ENCODE peak calls at places on chromosome 12, in eight cellular contexts. M is AG09309, I is pancreas, Z is fibroblast of villous mesenchyme, J is breast epithelium, B is mammary epithelial cell, L is colonic mucosa, X is left ventricle myocardium inferior. P is an unnamed sample.

GRCh38 chr12:117692512-117692911 is 276.3 kb downstream of the KSR2 start:
- DNase-seq in M (no peak), I (no peak), Z (no peak), J (no peak), B (no peak), L (no peak), X (no peak), P (no peak)

GRCh38 chr12:109140560-109140959 is 24.2 kb downstream of the ACACB start:
- DNase-seq in M (no peak), I (no peak), Z (no peak), J (no peak), B (no peak), L (no peak), X (no peak), P (no peak)

GRCh38 chr12:130764073-130764472 is 48.0 kb upstream of the RIMBP2 start:
- DNase-seq in M (no peak), I (no peak), Z (peak; percentile 39), J (no peak), B (peak; percentile 12), L (no peak), X (no peak), P (peak; percentile 4)

GRCh38 chr12:123022846-123023245 is 42.4 kb downstream of the ARL6IP4 start:
- DNase-seq in M (no peak), I (no peak), Z (no peak), J (no peak), B (no peak), L (no peak), X (no peak), P (no peak)

GRCh38 chr12:94152292-94153083 is 4.1 kb downstream of the PLXNC1 start:
- DNase-seq in M (no peak), I (no peak), Z (no peak), J (no peak), B (no peak), L (no peak), X (no peak), P (no peak)

GRCh38 chr12:59650594-59651229 is 54.9 kb downstream of the SLC16A7 start:
- DNase-seq in M (no peak), I (peak; percentile 32), Z (no peak), J (no peak), B (no peak), L (no peak), X (no peak), P (no peak)

GRCh38 chr12:79298511-79298910 is 392.3 kb downstream of the PAWR start:
- DNase-seq in M (no peak), I (no peak), Z (no peak), J (no peak), B (no peak), L (no peak), X (no peak), P (no peak)

GRCh38 chr12:74985293-74985985 is 224.2 kb downstream of the KCNC2 start:
- DNase-seq in M (no peak), I (no peak), Z (no peak), J (no peak), B (no peak), L (no peak), X (no peak), P (no peak)

GRCh38 chr12:100017056-100017455 is 32.3 kb upstream of the ANKS1B start:
- DNase-seq in M (no peak), I (no peak), Z (no peak), J (no peak), B (peak; percentile 81), L (no peak), X (no peak), P (peak; percentile 62)

GRCh38 chr12:94762259-94762942 is 112.0 kb upstream of the TMCC3 start:
- DNase-seq in M (no peak), I (no peak), Z (peak; percentile 50), J (no peak), B (peak; percentile 59), L (no peak), X (no peak), P (peak; percentile 96)

GRCh38 chr12:3630621-3631271 is 122.2 kb downstream of the CRACR2A start:
- DNase-seq in M (no peak), I (no peak), Z (no peak), J (no peak), B (no peak), L (no peak), X (no peak), P (no peak)

GRCh38 chr12:21476949-21477348 is 24.5 kb downstream of the RECQL start:
- DNase-seq in M (peak; percentile 25), I (no peak), Z (peak; percentile 13), J (no peak), B (peak; percentile 24), L (no peak), X (no peak), P (peak; percentile 54)

GRCh38 chr12:107435520-107435919 is 250.1 kb upstream of the PWP1 start:
- DNase-seq in M (no peak), I (no peak), Z (no peak), J (no peak), B (no peak), L (no peak), X (no peak), P (no peak)

GRCh38 chr12:127912266-127912665 is 354.7 kb upstream of the TMEM132C start:
- DNase-seq in M (no peak), I (no peak), Z (no peak), J (no peak), B (no peak), L (no peak), X (no peak), P (no peak)

GRCh38 chr12:30437616-30438015 is 258.1 kb downstream of the IPO8 start:
- DNase-seq in M (no peak), I (no peak), Z (peak; percentile 96), J (no peak), B (no peak), L (no peak), X (no peak), P (no peak)

GRCh38 chr12:110107369-110108281 is 16.5 kb upstream of the IFT81 start:
- DNase-seq in M (peak; percentile 88), I (peak; percentile 33), Z (peak; percentile 85), J (peak; percentile 48), B (peak; percentile 71), L (no peak), X (peak; percentile 20), P (peak; percentile 83)

GRCh38 chr12:113232787-113233585 is 11.7 kb downstream of the TPCN1 start:
- DNase-seq in M (no peak), I (no peak), Z (no peak), J (no peak), B (no peak), L (no peak), X (peak; percentile 52), P (no peak)

GRCh38 chr12:20194171-20194570 is 174.2 kb upstream of the PDE3A start:
- DNase-seq in M (peak; percentile 23), I (no peak), Z (peak; percentile 52), J (no peak), B (no peak), L (no peak), X (no peak), P (peak; percentile 5)

DNA sequence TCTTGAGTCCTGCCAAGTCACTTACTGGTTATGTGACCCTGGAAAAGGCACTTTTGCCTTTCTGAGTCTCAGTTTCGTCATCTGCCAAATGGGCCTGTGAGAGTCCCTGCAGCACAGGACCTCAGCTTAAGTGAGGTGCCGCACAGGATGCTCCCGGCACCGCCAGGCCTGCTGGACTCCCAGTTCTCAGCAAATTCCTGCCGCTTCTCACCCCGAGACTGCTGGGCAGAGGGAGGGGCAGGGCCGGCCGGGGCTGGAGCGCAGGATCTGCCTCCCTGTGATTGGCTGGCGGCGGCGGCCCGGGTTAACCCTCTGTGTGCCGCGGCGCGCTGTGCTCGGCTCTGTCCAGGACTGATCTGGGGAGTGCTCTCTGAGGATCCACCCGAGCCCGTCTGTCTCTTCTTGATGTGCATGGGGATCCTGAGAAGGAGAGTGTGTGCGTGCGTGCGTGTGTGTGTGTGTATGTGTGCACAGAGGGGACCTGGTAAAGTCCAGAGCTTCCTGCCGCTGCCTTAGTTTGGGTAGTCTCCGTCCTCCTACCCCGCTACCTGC is 8.6 kb downstream of the SETD1B start:
- DNase-seq in M (no peak), I (peak; percentile 79), Z (peak; percentile 84), J (no peak), B (peak; percentile 61), L (peak; percentile 85), X (peak; percentile 83), P (no peak)
- TF ChIP-seq CTCF in M (no peak), I (peak; percentile 7), Z (no peak), J (no peak), B (no peak), L (peak; percentile 7), X (peak; percentile 53), P (no peak)

DNA sequence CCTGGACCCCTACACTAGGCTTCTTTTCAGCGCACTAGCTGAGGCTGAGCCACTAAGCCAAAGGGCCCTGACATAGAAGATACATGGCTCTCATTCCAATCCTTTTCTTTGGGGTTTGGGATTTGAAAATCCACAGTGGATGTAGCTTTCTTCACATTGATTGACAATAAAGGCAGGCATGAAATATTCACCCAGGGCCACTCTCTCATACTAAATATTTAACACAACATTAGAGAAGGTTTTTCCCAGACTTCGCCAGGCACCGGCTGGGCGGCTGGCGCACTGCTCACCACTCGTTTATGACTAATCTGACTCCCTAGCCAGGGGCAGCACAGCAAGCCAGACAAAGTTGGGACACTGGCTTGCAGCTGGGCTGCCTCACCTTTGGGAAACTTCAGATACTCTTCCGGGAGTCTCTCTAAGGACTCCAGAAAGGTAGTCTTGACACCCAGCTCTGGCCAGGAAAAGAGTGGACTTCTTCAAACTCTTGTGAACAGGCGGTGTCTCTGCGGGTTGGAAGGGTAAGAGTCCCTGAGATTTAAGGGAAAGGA is 699 bp upstream of the HOXC11 start:
- DNase-seq in M (no peak), I (no peak), Z (no peak), J (no peak), B (peak; percentile 87), L (no peak), X (no peak), P (peak; percentile 4)
- H3K4me3 ChIP-seq in M (peak overlapping the region; percentile 52), I (no peak overlapping the region), Z (peak overlapping the region; percentile 61), J (peak overlapping the region; percentile 46), B (no peak overlapping the region), L (no peak overlapping the region), X (no peak overlapping the region), P (no peak overlapping the region)

DNA sequence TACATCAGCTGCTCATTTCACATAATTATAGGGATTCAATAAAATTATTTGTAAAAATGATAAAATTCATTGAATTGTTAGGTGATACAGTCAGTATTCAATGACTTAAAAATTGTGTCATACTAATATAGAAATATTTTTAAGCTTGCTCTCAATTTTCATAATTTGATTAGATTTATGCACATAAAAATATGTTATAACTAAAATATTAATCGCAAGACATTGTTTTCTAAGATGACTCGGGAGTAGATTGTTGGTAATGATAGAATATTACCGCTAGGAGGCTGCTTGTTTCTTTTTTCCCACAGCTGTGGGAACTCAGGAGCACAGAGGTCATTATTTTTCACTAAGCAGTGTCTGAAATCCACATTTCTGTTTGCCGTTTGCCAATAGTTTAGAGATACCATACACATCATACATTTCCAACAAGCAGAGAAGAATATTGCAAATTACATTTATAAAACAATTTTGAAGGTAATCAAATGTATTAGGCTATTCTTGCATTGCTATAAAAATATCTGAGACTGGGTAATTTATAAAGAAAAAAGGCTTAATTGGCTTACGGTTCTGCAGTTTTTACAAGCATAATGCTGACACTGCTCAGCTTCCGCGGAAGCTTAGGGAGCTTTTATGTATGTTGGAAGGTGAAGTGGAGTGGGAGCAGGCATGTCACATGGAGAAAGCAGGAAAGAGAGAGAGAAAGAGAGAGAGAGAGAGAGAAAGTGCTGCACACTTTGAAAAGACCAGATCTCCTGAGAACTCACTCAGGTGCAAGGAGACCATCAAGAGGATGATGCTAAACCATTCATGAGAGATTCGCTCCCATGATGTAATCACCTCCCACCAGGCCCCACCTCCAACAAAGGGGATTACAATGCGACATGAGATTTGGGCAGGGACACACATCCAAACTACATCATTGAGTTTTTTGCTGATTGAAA is 9.2 kb downstream of the CD69 start:
- DNase-seq in M (no peak), I (no peak), Z (peak; percentile 40), J (no peak), B (peak; percentile 11), L (no peak), X (no peak), P (peak; percentile 20)
- TF ChIP-seq CTCF in M (peak; percentile 41), I (peak; percentile 22), Z (peak; percentile 49), J (peak; percentile 37), B (peak; percentile 48), L (no peak), X (no peak), P (peak; percentile 43)

GRCh38 chr12:104682790-104683279 is 226.1 kb downstream of the CHST11 start:
- DNase-seq in M (no peak), I (no peak), Z (no peak), J (no peak), B (no peak), L (no peak), X (no peak), P (no peak)
- H3K4me3 ChIP-seq in M (no peak overlapping the region), I (no peak overlapping the region), Z (no peak overlapping the region), J (no peak overlapping the region), B (no peak overlapping the region), L (no peak overlapping the region), X (no peak overlapping the region), P (no peak overlapping the region)

P was measured in bronchial epithelial cell.